ENCODE peak calls at places on chromosomes 16 and 17, in five cellular contexts. One of them, this sample, is unnamed.

GRCh38 chr17:35716897-35717839 is 14.3 kb upstream of the RASL10B start:
- DNase-seq in cardiac muscle cell: no peak
- DNase-seq in T-helper 1 cell: no peak
- DNase-seq in tibial artery: no peak
- DNase-seq in GM23338: no peak
- DNase-seq in this sample: peak

GRCh38 chr17:59108400-59109102 is 1.9 kb upstream of the TRIM37 start:
- DNase-seq in T-helper 1 cell: no peak
- DNase-seq in GM23338: no peak
- DNase-seq in cardiac muscle cell: no peak
- DNase-seq in tibial artery: no peak
- DNase-seq in this sample: no peak

GRCh38 chr17:81346090-81346907 is 49.0 kb upstream of the BAHCC1 start:
- DNase-seq in cardiac muscle cell: peak
- DNase-seq in T-helper 1 cell: peak
- DNase-seq in tibial artery: peak
- DNase-seq in GM23338: peak
- DNase-seq in this sample: peak

GRCh38 chr17:56824503-56824902 is 9.2 kb downstream of the C17orf67 start:
- DNase-seq in cardiac muscle cell: no peak
- DNase-seq in GM23338: no peak
- DNase-seq in T-helper 1 cell: no peak
- DNase-seq in tibial artery: no peak
- DNase-seq in this sample: no peak

GRCh38 chr17:78494189-78494960 is 82.8 kb downstream of the DNAH17 start:
- DNase-seq in GM23338: no peak
- DNase-seq in T-helper 1 cell: no peak
- DNase-seq in tibial artery: no peak
- DNase-seq in cardiac muscle cell: no peak
- DNase-seq in this sample: no peak

GRCh38 chr16:89044394-89045180 is 49.1 kb upstream of the ACSF3 start:
- DNase-seq in T-helper 1 cell: no peak
- DNase-seq in tibial artery: no peak
- DNase-seq in GM23338: no peak
- DNase-seq in cardiac muscle cell: no peak
- DNase-seq in this sample: no peak

GRCh38 chr17:35795007-35795870 is at the start of gene MMP28:
- DNase-seq in cardiac muscle cell: peak
- DNase-seq in GM23338: peak
- DNase-seq in T-helper 1 cell: peak
- DNase-seq in tibial artery: no peak
- DNase-seq in this sample: no peak

GRCh38 chr16:28110977-28111376 is 47.5 kb upstream of the GSG1L start:
- DNase-seq in GM23338: no peak
- DNase-seq in tibial artery: no peak
- DNase-seq in T-helper 1 cell: no peak
- DNase-seq in cardiac muscle cell: no peak
- DNase-seq in this sample: no peak

GRCh38 chr16:58022601-58023371 is 2.8 kb upstream of the MMP15 start:
- DNase-seq in cardiac muscle cell: no peak
- DNase-seq in T-helper 1 cell: no peak
- DNase-seq in GM23338: peak
- DNase-seq in tibial artery: peak
- DNase-seq in this sample: peak

GRCh38 chr16:11283820-11284248 is 2.7 kb upstream of the PRM1 start:
- DNase-seq in T-helper 1 cell: no peak
- DNase-seq in GM23338: no peak
- DNase-seq in cardiac muscle cell: peak
- DNase-seq in tibial artery: no peak
- DNase-seq in this sample: no peak

GRCh38 chr17:80885922-80886582 is 105.6 kb upstream of the CHMP6 start:
- DNase-seq in T-helper 1 cell: no peak
- DNase-seq in cardiac muscle cell: no peak
- DNase-seq in tibial artery: no peak
- DNase-seq in GM23338: no peak
- DNase-seq in this sample: no peak

GRCh38 chr17:68176770-68177169 is 71.1 kb upstream of the AMZ2 start:
- DNase-seq in T-helper 1 cell: no peak
- DNase-seq in cardiac muscle cell: no peak
- DNase-seq in GM23338: no peak
- DNase-seq in tibial artery: no peak
- DNase-seq in this sample: no peak

GRCh38 chr17:72719206-72719581 is 373.3 kb downstream of the SLC39A11 start:
- DNase-seq in cardiac muscle cell: no peak
- DNase-seq in T-helper 1 cell: no peak
- DNase-seq in tibial artery: no peak
- DNase-seq in GM23338: no peak
- DNase-seq in this sample: no peak

GRCh38 chr17:56324676-56325075 is 171.4 kb downstream of the ANKFN1 start:
- DNase-seq in cardiac muscle cell: no peak
- DNase-seq in GM23338: no peak
- DNase-seq in tibial artery: no peak
- DNase-seq in T-helper 1 cell: no peak
- DNase-seq in this sample: no peak

GRCh38 chr17:50196036-50196435 is 5.4 kb downstream of the COL1A1 start:
- DNase-seq in cardiac muscle cell: no peak
- DNase-seq in T-helper 1 cell: no peak
- DNase-seq in GM23338: no peak
- DNase-seq in tibial artery: peak
- DNase-seq in this sample: no peak

GRCh38 chr16:4213721-4214120 is 28.2 kb downstream of the SRL start:
- DNase-seq in tibial artery: no peak
- DNase-seq in cardiac muscle cell: no peak
- DNase-seq in GM23338: no peak
- DNase-seq in T-helper 1 cell: no peak
- DNase-seq in this sample: no peak

GRCh38 chr17:19242926-19243325 is 5.8 kb downstream of the EPN2 start:
- DNase-seq in cardiac muscle cell: no peak
- DNase-seq in tibial artery: no peak
- DNase-seq in T-helper 1 cell: no peak
- DNase-seq in GM23338: no peak
- DNase-seq in this sample: no peak

GRCh38 chr17:64028874-64029464 is 8.5 kb upstream of the ICAM2 start:
- DNase-seq in T-helper 1 cell: peak
- DNase-seq in tibial artery: no peak
- DNase-seq in cardiac muscle cell: peak
- DNase-seq in GM23338: peak
- DNase-seq in this sample: no peak

GRCh38 chr17:74599023-74599399 is 6.9 kb upstream of the CD300LD start:
- DNase-seq in GM23338: no peak
- DNase-seq in T-helper 1 cell: no peak
- DNase-seq in cardiac muscle cell: no peak
- DNase-seq in tibial artery: peak
- DNase-seq in this sample: no peak

GRCh38 chr16:30137897-30138296 is 14.9 kb upstream of the MAPK3 start:
- DNase-seq in T-helper 1 cell: no peak
- DNase-seq in tibial artery: no peak
- DNase-seq in GM23338: no peak
- DNase-seq in cardiac muscle cell: no peak
- DNase-seq in this sample: no peak

GRCh38 chr17:32931686-32932085 is 3.7 kb downstream of the TMEM98 start:
- DNase-seq in T-helper 1 cell: no peak
- DNase-seq in GM23338: no peak
- DNase-seq in tibial artery: no peak
- DNase-seq in cardiac muscle cell: no peak
- DNase-seq in this sample: no peak

GRCh38 chr17:80345841-80346497 is 69.0 kb upstream of the ENDOV start:
- DNase-seq in tibial artery: peak
- DNase-seq in T-helper 1 cell: no peak
- DNase-seq in cardiac muscle cell: no peak
- DNase-seq in GM23338: no peak
- DNase-seq in this sample: no peak

GRCh38 chr17:80270104-80270503 is 9.5 kb downstream of the RNF213 start:
- DNase-seq in cardiac muscle cell: no peak
- DNase-seq in GM23338: peak
- DNase-seq in tibial artery: no peak
- DNase-seq in T-helper 1 cell: no peak
- DNase-seq in this sample: no peak

GRCh38 chr16:64085291-64085690 is 1036.6 kb downstream of the CDH11 start:
- DNase-seq in T-helper 1 cell: no peak
- DNase-seq in cardiac muscle cell: no peak
- DNase-seq in tibial artery: no peak
- DNase-seq in GM23338: no peak
- DNase-seq in this sample: no peak

GRCh38 chr17:43906951-43907424 is 348 bp downstream of the MPP2 start:
- DNase-seq in cardiac muscle cell: no peak
- DNase-seq in T-helper 1 cell: peak
- DNase-seq in GM23338: no peak
- DNase-seq in tibial artery: no peak
- DNase-seq in this sample: no peak

GRCh38 chr17:60110586-60110985 is 31.9 kb upstream of the HEATR6 start:
- DNase-seq in cardiac muscle cell: no peak
- DNase-seq in tibial artery: no peak
- DNase-seq in GM23338: no peak
- DNase-seq in T-helper 1 cell: no peak
- DNase-seq in this sample: no peak

This sample was measured in ascending aorta.